ENCODE peak calls at places on chromosome X, in six cellular contexts. A, O, V, J, M and L are unnamed samples.

GRCh38 chrX:13028871-13029336 is 15.5 kb downstream of the FAM9C start:
- DNase-seq in O (peak; percentile 6), M (no peak), A (peak; percentile 42), J (no peak), V (no peak), L (no peak)

GRCh38 chrX:23623797-23624196 is 43.5 kb upstream of the PRDX4 start:
- DNase-seq in A (no peak), O (no peak), M (no peak), V (no peak), J (no peak), L (no peak)

GRCh38 chrX:105837227-105837626 is 14.9 kb downstream of the NRK start:
- DNase-seq in O (peak; percentile 15), J (peak; percentile 49), M (no peak), A (no peak), V (no peak), L (no peak)

GRCh38 chrX:29138003-29138402 is 550.8 kb downstream of the IL1RAPL1 start:
- DNase-seq in O (no peak), J (no peak), A (no peak), M (no peak), V (no peak), L (no peak)

GRCh38 chrX:133726211-133726630 is 259.2 kb downstream of the GPC3 start:
- DNase-seq in J (peak; percentile 45), V (no peak), M (no peak), A (peak; percentile 41), O (no peak), L (no peak)

GRCh38 chrX:121008920-121009319 is 23.4 kb upstream of the CT47A1 start:
- DNase-seq in O (no peak), V (no peak), M (no peak), J (no peak), A (no peak), L (no peak)

GRCh38 chrX:33183366-33183765 is 28.0 kb downstream of the DMD start:
- DNase-seq in M (no peak), O (no peak), J (no peak), V (no peak), A (peak; percentile 7), L (no peak)

GRCh38 chrX:40543661-40544328 is 37.0 kb upstream of the ATP6AP2 start:
- DNase-seq in A (peak; percentile 49), M (peak; percentile 58), J (no peak), V (no peak), O (peak; percentile 56), L (no peak)

GRCh38 chrX:102934624-102935023 is 2.4 kb upstream of the RAB40AL start:
- DNase-seq in J (no peak), O (peak; percentile 18), M (peak; percentile 58), A (peak; percentile 34), V (no peak), L (no peak)

GRCh38 chrX:10106801-10107200 is 50.0 kb upstream of the CLCN4 start:
- DNase-seq in O (no peak), A (no peak), J (no peak), M (no peak), V (no peak), L (no peak)

GRCh38 chrX:78658851-78659744 is at the start of gene RTL3:
- DNase-seq in O (no peak), A (no peak), J (peak; percentile 47), V (no peak), M (peak; percentile 25), L (no peak)

GRCh38 chrX:106933538-106933961 is 13.3 kb downstream of the CLDN2 start:
- DNase-seq in M (peak; percentile 1), V (no peak), J (no peak), O (no peak), A (peak; percentile 36), L (no peak)

GRCh38 chrX:130974323-130974722 is 71.3 kb upstream of the ENOX2 start:
- DNase-seq in M (no peak), V (no peak), O (no peak), J (peak; percentile 16), A (no peak), L (no peak)